ENCODE peak calls at places on chromosome 15, in five cellular contexts. S is tibial artery, U is gastrocnemius medialis, I is A549, W is GM12878. E is an unnamed sample. For H3K4me1, the result is how much of the 10 kb centered on the place peaks cover.

GRCh38 chr15:66078196-66078928 is 175.2 kb downstream of the MEGF11 start:
- DNase-seq in S (no peak), U (no peak), I (no peak), W (no peak), E (peak)

GRCh38 chr15:53580371-53580770 is 179.1 kb downstream of the WDR72 start:
- DNase-seq in S (no peak), U (no peak), I (no peak), W (no peak), E (no peak)

GRCh38 chr15:29835301-29835700 is 13.0 kb upstream of the TJP1 start:
- DNase-seq in S (no peak), U (no peak), I (no peak), W (no peak), E (no peak)

GRCh38 chr15:20348900-20349773 is 192.5 kb downstream of the GOLGA6L6 start:
- DNase-seq in S (peak), U (peak), I (no peak), W (no peak), E (no peak)

GRCh38 chr15:78422571-78423340 is 15.3 kb upstream of the IREB2 start:
- DNase-seq in S (no peak), U (peak), I (peak), W (no peak), E (peak)

GRCh38 chr15:90588427-90588826 is 58.7 kb downstream of the CRTC3 start:
- DNase-seq in S (no peak), U (no peak), I (no peak), W (no peak), E (no peak)

GRCh38 chr15:40367673-40368611 is 9.9 kb downstream of the DISP2 start:
- DNase-seq in S (peak), U (peak), I (peak), W (peak), E (peak)

GRCh38 chr15:69415381-69415780 is 1.2 kb downstream of the KIF23 start:
- DNase-seq in S (no peak), U (no peak), I (no peak), W (no peak), E (peak)

GRCh38 chr15:61222010-61222409 is 7.1 kb downstream of the RORA start:
- DNase-seq in S (no peak), U (no peak), I (no peak), W (no peak), E (no peak)

GRCh38 chr15:93476491-93477176 is 387.6 kb upstream of the RGMA start:
- DNase-seq in S (no peak), U (no peak), I (no peak), W (no peak), E (no peak)

GRCh38 chr15:47756872-47757271 is 39.6 kb downstream of the SEMA6D start:
- DNase-seq in S (no peak), U (peak), I (no peak), W (no peak), E (no peak)

GRCh38 chr15:45162771-45163507 is 24.8 kb downstream of the SHF start:
- DNase-seq in S (peak), U (peak), I (peak), W (peak), E (peak)

GRCh38 chr15:90002428-90002844 is 1.3 kb downstream of the ZNF710 start:
- DNase-seq in S (peak), U (peak), I (peak), W (no peak), E (peak)

GRCh38 chr15:61195116-61196002 is 33.7 kb downstream of the RORA start:
- DNase-seq in S (no peak), U (no peak), I (peak), W (peak), E (peak)

GRCh38 chr15:38994310-38994709 is 429.7 kb upstream of the RASGRP1 start:
- DNase-seq in S (no peak), U (no peak), I (no peak), W (no peak), E (peak)

GRCh38 chr15:43253431-43254403 is 13.0 kb downstream of the TGM5 start:
- DNase-seq in S (no peak), U (peak), I (no peak), W (peak), E (no peak)

GRCh38 chr15:92541197-92542190 is 114.1 kb downstream of the FAM174B start:
- DNase-seq in S (no peak), U (no peak), I (no peak), W (no peak), E (no peak)

GRCh38 chr15:31347067-31347975 is 20.7 kb downstream of the KLF13 start:
- DNase-seq in S (no peak), U (peak), I (no peak), W (no peak), E (no peak)

GRCh38 chr15:43939070-43939469 is 112.3 kb downstream of the WDR76 start:
- DNase-seq in S (no peak), U (no peak), I (peak), W (no peak), E (peak)

GRCh38 chr15:27846722-27847420 is 252.2 kb downstream of the OCA2 start:
- DNase-seq in S (no peak), U (no peak), I (no peak), W (no peak), E (no peak)

GRCh38 chr15:66276546-66276945 is 16.8 kb upstream of the DIS3L start:
- DNase-seq in S (no peak), U (no peak), I (no peak), W (no peak), E (no peak)

GRCh38 chr15:39578851-39579486 is 1.9 kb upstream of the THBS1 start:
- DNase-seq in S (no peak), U (no peak), I (peak), W (no peak), E (no peak)

GRCh38 chr15:44347495-44347894 is 59.0 kb downstream of the GOLM2 start:
- DNase-seq in S (no peak), U (no peak), I (no peak), W (no peak), E (no peak)

GRCh38 chr15:92288755-92289154 is 104.9 kb upstream of the ST8SIA2 start:
- DNase-seq in S (no peak), U (no peak), I (no peak), W (peak), E (no peak)

GRCh38 chr15:67981118-67981685 is 72.9 kb upstream of the PIAS1 start:
- DNase-seq in S (no peak), U (no peak), I (no peak), W (no peak), E (no peak)

GRCh38 chr15:62105266-62105665 is 38.5 kb downstream of the C2CD4A start:
- DNase-seq in S (no peak), U (no peak), I (no peak), W (no peak), E (no peak)

GRCh38 chr15:91866971-91867372 is 13.5 kb downstream of the SLCO3A1 start:
- DNase-seq in S (peak), U (peak), I (no peak), W (no peak), E (no peak)

GRCh38 chr15:70854669-70854976 is 666 bp upstream of the LARP6 start:
- DNase-seq in S (no peak), U (no peak), I (no peak), W (no peak), E (no peak)

GRCh38 chr15:60477991-60478632 is 830 bp downstream of the ICE2 start:
- DNase-seq in S (no peak), U (no peak), I (no peak), W (peak), E (peak)

GRCh38 chr15:43317566-43318184 is 12.7 kb downstream of the LCMT2 start:
- DNase-seq in S (no peak), U (no peak), I (no peak), W (no peak), E (no peak)

GRCh38 chr15:96115642-96116041 is 214.9 kb upstream of the NR2F2 start:
- DNase-seq in S (no peak), U (no peak), I (no peak), W (no peak), E (no peak)

GRCh38 chr15:82530606-82531379 is 9.5 kb downstream of the RPS17 start:
- DNase-seq in S (peak), U (peak), I (peak), W (peak), E (peak)

GRCh38 chr15:65470866-65471265 is 46.6 kb downstream of the DPP8 start:
- DNase-seq in S (no peak), U (no peak), I (no peak), W (no peak), E (no peak)

GRCh38 chr15:72199721-72200212 is 2.2 kb upstream of the GRAMD2A start:
- DNase-seq in S (peak), U (peak), I (peak), W (peak), E (peak)

GRCh38 chr15:82058026-82058425 is 12.2 kb upstream of the MEX3B start:
- DNase-seq in S (no peak), U (no peak), I (no peak), W (no peak), E (no peak)

GRCh38 chr15:91496754-91497691 is 356.5 kb upstream of the SLCO3A1 start:
- DNase-seq in S (no peak), U (no peak), I (no peak), W (no peak), E (peak)

GRCh38 chr15:33278816-33279612 is 31.8 kb upstream of the RYR3 start:
- DNase-seq in S (peak), U (no peak), I (peak), W (no peak), E (no peak)

GRCh38 chr15:83365370-83365938 is 81.0 kb upstream of the BNC1 start:
- DNase-seq in S (no peak), U (no peak), I (peak), W (no peak), E (no peak)

DNA sequence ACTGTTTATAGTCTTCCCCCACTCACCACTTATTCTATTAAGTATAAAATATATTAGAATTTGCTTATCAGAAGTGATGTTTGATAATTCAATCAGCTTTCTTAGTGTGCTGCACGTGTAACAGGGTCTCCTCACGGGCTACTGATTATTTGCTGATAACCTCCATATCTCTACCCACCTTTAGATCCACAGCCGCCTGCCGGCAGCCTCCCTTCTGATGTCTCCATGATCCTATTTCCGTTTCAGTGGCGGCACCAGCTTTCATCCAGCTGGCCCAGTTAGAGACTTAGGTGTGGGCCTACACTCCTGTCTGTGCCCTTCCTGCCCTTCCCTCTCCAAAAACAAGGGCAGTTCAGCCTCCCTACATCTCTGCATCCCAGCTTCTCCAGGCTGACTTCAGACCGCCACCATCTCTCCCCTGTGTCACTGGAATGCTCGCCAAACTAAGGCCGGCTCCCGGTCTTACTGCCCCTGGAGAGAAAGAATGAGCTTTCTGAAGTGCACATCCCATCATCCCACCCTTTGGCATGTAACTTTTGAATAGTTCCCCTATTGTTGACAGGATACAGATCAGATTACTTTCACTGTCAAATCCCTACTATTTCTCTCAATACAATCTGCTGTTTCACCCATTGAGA is 76.6 kb upstream of the PRTG start:
- DNase-seq in S (no peak), U (no peak), I (no peak), W (no peak), E (no peak)
- H3K4me3 ChIP-seq in S (no peak), U (no peak), I (no peak), W (no peak), E (no peak)

DNA sequence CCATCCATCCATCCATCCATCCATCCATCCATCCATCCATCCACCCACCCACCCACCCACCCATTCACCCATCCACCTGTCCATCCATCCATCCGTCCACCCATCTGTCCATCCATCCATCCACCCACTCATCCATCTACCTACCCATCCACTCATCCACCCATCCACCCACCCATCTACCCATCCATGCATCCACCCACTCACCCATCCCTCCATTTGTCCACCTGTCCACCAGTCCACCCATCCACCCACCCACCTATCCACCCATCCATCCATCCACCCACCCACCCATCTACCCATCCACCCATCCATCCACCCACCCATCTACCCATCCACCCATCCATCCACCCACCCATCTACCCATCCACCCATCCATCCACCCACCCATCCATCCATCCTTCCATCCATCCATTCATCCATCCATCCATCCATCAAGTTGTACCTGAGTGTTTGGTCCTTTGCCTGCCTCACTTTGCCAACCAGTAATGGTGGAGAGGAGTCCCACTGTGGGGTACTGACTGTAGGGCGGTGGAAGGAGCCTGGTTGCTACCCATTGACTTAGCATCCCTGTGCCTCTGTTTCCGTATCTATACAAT is 17.3 kb downstream of the PSTPIP1 start:
- DNase-seq in S (no peak), U (no peak), I (no peak), W (no peak), E (no peak)
- H3K4me1 ChIP-seq in S (under half), U (under half), I (under half), W (under half), E (half or more)

GRCh38 chr15:74891469-74891868 is 1.6 kb downstream of the MPI start:
- DNase-seq in S (no peak), U (no peak), I (no peak), W (no peak), E (peak)
- H3K27ac ChIP-seq in S (no peak), U (peak), I (no peak), W (no peak), E (peak)

GRCh38 chr15:101127503-101128076 is 124.3 kb downstream of the CHSY1 start:
- DNase-seq in S (peak), U (peak), I (no peak), W (peak), E (peak)
- H3K4me3 ChIP-seq in S (no peak), U (no peak), I (no peak), W (peak), E (peak)

GRCh38 chr15:85746641-85747040 is 48.1 kb downstream of the KLHL25 start:
- DNase-seq in S (peak), U (no peak), I (no peak), W (no peak), E (no peak)

GRCh38 chr15:85749261-85750151 is 45.2 kb downstream of the KLHL25 start:
- DNase-seq in S (peak), U (peak), I (no peak), W (no peak), E (no peak)

GRCh38 chr15:85748176-85748575 is 46.5 kb downstream of the KLHL25 start:
- DNase-seq in S (peak), U (no peak), I (no peak), W (no peak), E (no peak)

GRCh38 chr15:85750319-85750806 is 44.4 kb downstream of the KLHL25 start:
- DNase-seq in S (peak), U (peak), I (no peak), W (no peak), E (no peak)

DNA sequence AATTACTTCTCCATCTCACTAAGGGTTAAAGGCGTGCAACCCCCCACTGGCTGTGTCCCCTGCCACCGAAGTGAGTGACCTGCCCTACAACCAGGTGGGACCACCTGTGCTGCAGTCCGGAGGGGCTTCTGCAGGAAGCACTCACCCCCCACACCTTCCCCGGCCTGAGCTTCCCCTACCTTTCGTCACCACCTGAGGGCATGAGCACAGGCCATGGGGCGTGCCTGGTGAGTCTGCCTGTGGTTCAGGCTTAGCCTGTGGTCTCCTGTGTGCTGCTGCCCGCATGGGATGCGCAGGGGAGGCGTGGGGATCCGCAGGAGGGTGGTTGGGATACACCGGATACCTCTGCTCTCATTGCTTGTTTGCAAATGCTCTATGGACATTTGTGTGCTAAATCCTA is 46.0 kb downstream of the KLHL25 start:
- DNase-seq in S (peak), U (no peak), I (no peak), W (no peak), E (no peak)
- H3K4me1 ChIP-seq in S (under half), U (under half), I (under half), W (under half), E (under half)